ENCODE peak calls at places on chromosome 20, in five cellular contexts. One of them, this sample, is unnamed.

GRCh38 chr20:35511814-35512420 is 17.5 kb downstream of the C20orf173 start:
- DNase-seq in substantia nigra: no peak
- DNase-seq in T follicular helper cell: no peak
- DNase-seq in stimulated activated CD4-positive, alpha-beta T cell treated with anti-CD3 and anti-CD28 coated beads, Interleukin-1b, Interleukin-23, amount 100 ng/mL, for 48 hours: no peak
- DNase-seq in DMS53: peak
- DNase-seq in this sample: peak

GRCh38 chr20:17570347-17571152 is 675 bp downstream of the DSTN start:
- DNase-seq in stimulated activated CD4-positive, alpha-beta T cell treated with anti-CD3 and anti-CD28 coated beads, Interleukin-1b, Interleukin-23, amount 100 ng/mL, for 48 hours: no peak
- DNase-seq in T follicular helper cell: peak
- DNase-seq in substantia nigra: peak
- DNase-seq in DMS53: peak
- DNase-seq in this sample: peak

GRCh38 chr20:62366370-62367135 is 559 bp downstream of the LAMA5 start:
- DNase-seq in T follicular helper cell: no peak
- DNase-seq in substantia nigra: no peak
- DNase-seq in DMS53: peak
- DNase-seq in stimulated activated CD4-positive, alpha-beta T cell treated with anti-CD3 and anti-CD28 coated beads, Interleukin-1b, Interleukin-23, amount 100 ng/mL, for 48 hours: no peak
- DNase-seq in this sample: no peak

GRCh38 chr20:1322511-1323245 is 6.3 kb downstream of the SDCBP2 start:
- DNase-seq in T follicular helper cell: no peak
- DNase-seq in substantia nigra: no peak
- DNase-seq in stimulated activated CD4-positive, alpha-beta T cell treated with anti-CD3 and anti-CD28 coated beads, Interleukin-1b, Interleukin-23, amount 100 ng/mL, for 48 hours: no peak
- DNase-seq in DMS53: no peak
- DNase-seq in this sample: no peak

GRCh38 chr20:33081411-33082154 is 2.1 kb downstream of the BPIFB4 start:
- DNase-seq in DMS53: no peak
- DNase-seq in substantia nigra: no peak
- DNase-seq in T follicular helper cell: no peak
- DNase-seq in stimulated activated CD4-positive, alpha-beta T cell treated with anti-CD3 and anti-CD28 coated beads, Interleukin-1b, Interleukin-23, amount 100 ng/mL, for 48 hours: no peak
- DNase-seq in this sample: no peak

GRCh38 chr20:60071965-60072364 is 113.7 kb downstream of the CDH26 start:
- DNase-seq in T follicular helper cell: no peak
- DNase-seq in DMS53: no peak
- DNase-seq in stimulated activated CD4-positive, alpha-beta T cell treated with anti-CD3 and anti-CD28 coated beads, Interleukin-1b, Interleukin-23, amount 100 ng/mL, for 48 hours: no peak
- DNase-seq in substantia nigra: no peak
- DNase-seq in this sample: no peak

GRCh38 chr20:6420336-6420735 is 297.5 kb upstream of the FERMT1 start:
- DNase-seq in substantia nigra: no peak
- DNase-seq in DMS53: no peak
- DNase-seq in T follicular helper cell: no peak
- DNase-seq in stimulated activated CD4-positive, alpha-beta T cell treated with anti-CD3 and anti-CD28 coated beads, Interleukin-1b, Interleukin-23, amount 100 ng/mL, for 48 hours: no peak
- DNase-seq in this sample: no peak

GRCh38 chr20:5973172-5973571 is 22.7 kb downstream of the MCM8 start:
- DNase-seq in DMS53: no peak
- DNase-seq in T follicular helper cell: no peak
- DNase-seq in stimulated activated CD4-positive, alpha-beta T cell treated with anti-CD3 and anti-CD28 coated beads, Interleukin-1b, Interleukin-23, amount 100 ng/mL, for 48 hours: no peak
- DNase-seq in substantia nigra: no peak
- DNase-seq in this sample: no peak

GRCh38 chr20:12699374-12700228 is 309.2 kb upstream of the SPTLC3 start:
- DNase-seq in stimulated activated CD4-positive, alpha-beta T cell treated with anti-CD3 and anti-CD28 coated beads, Interleukin-1b, Interleukin-23, amount 100 ng/mL, for 48 hours: no peak
- DNase-seq in T follicular helper cell: no peak
- DNase-seq in substantia nigra: no peak
- DNase-seq in DMS53: peak
- DNase-seq in this sample: no peak

GRCh38 chr20:7199867-7200266 is 432.4 kb downstream of the BMP2 start:
- DNase-seq in substantia nigra: no peak
- DNase-seq in DMS53: peak
- DNase-seq in stimulated activated CD4-positive, alpha-beta T cell treated with anti-CD3 and anti-CD28 coated beads, Interleukin-1b, Interleukin-23, amount 100 ng/mL, for 48 hours: no peak
- DNase-seq in T follicular helper cell: no peak
- DNase-seq in this sample: no peak

GRCh38 chr20:39850236-39850635 is 838.8 kb downstream of the MAFB start:
- DNase-seq in DMS53: no peak
- DNase-seq in substantia nigra: no peak
- DNase-seq in T follicular helper cell: no peak
- DNase-seq in stimulated activated CD4-positive, alpha-beta T cell treated with anti-CD3 and anti-CD28 coated beads, Interleukin-1b, Interleukin-23, amount 100 ng/mL, for 48 hours: no peak
- DNase-seq in this sample: no peak

GRCh38 chr20:6388666-6389197 is 265.9 kb upstream of the FERMT1 start:
- DNase-seq in DMS53: peak
- DNase-seq in substantia nigra: no peak
- DNase-seq in stimulated activated CD4-positive, alpha-beta T cell treated with anti-CD3 and anti-CD28 coated beads, Interleukin-1b, Interleukin-23, amount 100 ng/mL, for 48 hours: no peak
- DNase-seq in T follicular helper cell: no peak
- DNase-seq in this sample: no peak

GRCh38 chr20:33176101-33176500 is 8.1 kb downstream of the BPIFA2 start:
- DNase-seq in stimulated activated CD4-positive, alpha-beta T cell treated with anti-CD3 and anti-CD28 coated beads, Interleukin-1b, Interleukin-23, amount 100 ng/mL, for 48 hours: no peak
- DNase-seq in DMS53: no peak
- DNase-seq in T follicular helper cell: no peak
- DNase-seq in substantia nigra: no peak
- DNase-seq in this sample: no peak

GRCh38 chr20:58023346-58023745 is 205.1 kb downstream of the ANKRD60 start:
- DNase-seq in substantia nigra: no peak
- DNase-seq in DMS53: no peak
- DNase-seq in stimulated activated CD4-positive, alpha-beta T cell treated with anti-CD3 and anti-CD28 coated beads, Interleukin-1b, Interleukin-23, amount 100 ng/mL, for 48 hours: no peak
- DNase-seq in T follicular helper cell: no peak
- DNase-seq in this sample: no peak

GRCh38 chr20:50292324-50293243 is 102.0 kb downstream of the CEBPB start:
- DNase-seq in substantia nigra: peak
- DNase-seq in stimulated activated CD4-positive, alpha-beta T cell treated with anti-CD3 and anti-CD28 coated beads, Interleukin-1b, Interleukin-23, amount 100 ng/mL, for 48 hours: peak
- DNase-seq in DMS53: peak
- DNase-seq in T follicular helper cell: no peak
- DNase-seq in this sample: no peak

GRCh38 chr20:49594143-49594928 is 26.4 kb upstream of the PTGIS start:
- DNase-seq in substantia nigra: no peak
- DNase-seq in T follicular helper cell: no peak
- DNase-seq in stimulated activated CD4-positive, alpha-beta T cell treated with anti-CD3 and anti-CD28 coated beads, Interleukin-1b, Interleukin-23, amount 100 ng/mL, for 48 hours: peak
- DNase-seq in DMS53: no peak
- DNase-seq in this sample: no peak

GRCh38 chr20:59334616-59335300 is 34.3 kb downstream of the EDN3 start:
- DNase-seq in T follicular helper cell: no peak
- DNase-seq in stimulated activated CD4-positive, alpha-beta T cell treated with anti-CD3 and anti-CD28 coated beads, Interleukin-1b, Interleukin-23, amount 100 ng/mL, for 48 hours: no peak
- DNase-seq in DMS53: no peak
- DNase-seq in substantia nigra: no peak
- DNase-seq in this sample: no peak

GRCh38 chr20:10432079-10432478 is 1.9 kb downstream of the MKKS start:
- DNase-seq in stimulated activated CD4-positive, alpha-beta T cell treated with anti-CD3 and anti-CD28 coated beads, Interleukin-1b, Interleukin-23, amount 100 ng/mL, for 48 hours: no peak
- DNase-seq in substantia nigra: no peak
- DNase-seq in DMS53: no peak
- DNase-seq in T follicular helper cell: no peak
- DNase-seq in this sample: no peak

GRCh38 chr20:8408587-8409307 is 276.7 kb downstream of the PLCB1 start:
- DNase-seq in T follicular helper cell: no peak
- DNase-seq in DMS53: no peak
- DNase-seq in stimulated activated CD4-positive, alpha-beta T cell treated with anti-CD3 and anti-CD28 coated beads, Interleukin-1b, Interleukin-23, amount 100 ng/mL, for 48 hours: no peak
- DNase-seq in substantia nigra: no peak
- DNase-seq in this sample: no peak

GRCh38 chr20:63005862-63006564 is 751 bp downstream of the BHLHE23 start:
- DNase-seq in stimulated activated CD4-positive, alpha-beta T cell treated with anti-CD3 and anti-CD28 coated beads, Interleukin-1b, Interleukin-23, amount 100 ng/mL, for 48 hours: no peak
- DNase-seq in T follicular helper cell: no peak
- DNase-seq in DMS53: no peak
- DNase-seq in substantia nigra: no peak
- DNase-seq in this sample: no peak

GRCh38 chr20:53829706-53830521 is 236.3 kb upstream of the ZNF217 start:
- DNase-seq in T follicular helper cell: no peak
- DNase-seq in DMS53: no peak
- DNase-seq in stimulated activated CD4-positive, alpha-beta T cell treated with anti-CD3 and anti-CD28 coated beads, Interleukin-1b, Interleukin-23, amount 100 ng/mL, for 48 hours: no peak
- DNase-seq in substantia nigra: no peak
- DNase-seq in this sample: no peak

GRCh38 chr20:2874456-2874855 is 1.2 kb downstream of the PTPRA start:
- DNase-seq in substantia nigra: no peak
- DNase-seq in stimulated activated CD4-positive, alpha-beta T cell treated with anti-CD3 and anti-CD28 coated beads, Interleukin-1b, Interleukin-23, amount 100 ng/mL, for 48 hours: no peak
- DNase-seq in DMS53: peak
- DNase-seq in T follicular helper cell: no peak
- DNase-seq in this sample: no peak

GRCh38 chr20:21632031-21632430 is 73.4 kb upstream of the PAX1 start:
- DNase-seq in T follicular helper cell: no peak
- DNase-seq in DMS53: no peak
- DNase-seq in substantia nigra: no peak
- DNase-seq in stimulated activated CD4-positive, alpha-beta T cell treated with anti-CD3 and anti-CD28 coated beads, Interleukin-1b, Interleukin-23, amount 100 ng/mL, for 48 hours: no peak
- DNase-seq in this sample: no peak

GRCh38 chr20:15555913-15556312 is 1017.3 kb downstream of the KIF16B start:
- DNase-seq in DMS53: no peak
- DNase-seq in stimulated activated CD4-positive, alpha-beta T cell treated with anti-CD3 and anti-CD28 coated beads, Interleukin-1b, Interleukin-23, amount 100 ng/mL, for 48 hours: no peak
- DNase-seq in substantia nigra: no peak
- DNase-seq in T follicular helper cell: no peak
- DNase-seq in this sample: no peak

GRCh38 chr20:44209691-44210421 is 715 bp downstream of the OSER1 start:
- DNase-seq in substantia nigra: no peak
- DNase-seq in stimulated activated CD4-positive, alpha-beta T cell treated with anti-CD3 and anti-CD28 coated beads, Interleukin-1b, Interleukin-23, amount 100 ng/mL, for 48 hours: no peak
- DNase-seq in DMS53: peak
- DNase-seq in T follicular helper cell: no peak
- DNase-seq in this sample: no peak

GRCh38 chr20:23050847-23051627 is 1.6 kb upstream of the THBD start:
- DNase-seq in substantia nigra: peak
- DNase-seq in DMS53: peak
- DNase-seq in T follicular helper cell: no peak
- DNase-seq in stimulated activated CD4-positive, alpha-beta T cell treated with anti-CD3 and anti-CD28 coated beads, Interleukin-1b, Interleukin-23, amount 100 ng/mL, for 48 hours: peak
- DNase-seq in this sample: peak

GRCh38 chr20:21513181-21513663 is 642 bp downstream of the NKX2-2 start:
- DNase-seq in substantia nigra: no peak
- DNase-seq in DMS53: no peak
- DNase-seq in T follicular helper cell: no peak
- DNase-seq in stimulated activated CD4-positive, alpha-beta T cell treated with anti-CD3 and anti-CD28 coated beads, Interleukin-1b, Interleukin-23, amount 100 ng/mL, for 48 hours: no peak
- DNase-seq in this sample: peak

GRCh38 chr20:3663031-3663701 is at the start of gene GFRA4:
- DNase-seq in T follicular helper cell: no peak
- DNase-seq in stimulated activated CD4-positive, alpha-beta T cell treated with anti-CD3 and anti-CD28 coated beads, Interleukin-1b, Interleukin-23, amount 100 ng/mL, for 48 hours: no peak
- DNase-seq in DMS53: no peak
- DNase-seq in substantia nigra: no peak
- DNase-seq in this sample: no peak

GRCh38 chr20:49646126-49646525 is 67.6 kb downstream of the B4GALT5 start:
- DNase-seq in substantia nigra: no peak
- DNase-seq in stimulated activated CD4-positive, alpha-beta T cell treated with anti-CD3 and anti-CD28 coated beads, Interleukin-1b, Interleukin-23, amount 100 ng/mL, for 48 hours: no peak
- DNase-seq in DMS53: no peak
- DNase-seq in T follicular helper cell: no peak
- DNase-seq in this sample: no peak

GRCh38 chr20:47146703-47147102 is 209.8 kb downstream of the ZMYND8 start:
- DNase-seq in stimulated activated CD4-positive, alpha-beta T cell treated with anti-CD3 and anti-CD28 coated beads, Interleukin-1b, Interleukin-23, amount 100 ng/mL, for 48 hours: no peak
- DNase-seq in DMS53: no peak
- DNase-seq in T follicular helper cell: no peak
- DNase-seq in substantia nigra: no peak
- DNase-seq in this sample: no peak

GRCh38 chr20:905396-905961 is 10.7 kb downstream of the ANGPT4 start:
- DNase-seq in substantia nigra: no peak
- DNase-seq in stimulated activated CD4-positive, alpha-beta T cell treated with anti-CD3 and anti-CD28 coated beads, Interleukin-1b, Interleukin-23, amount 100 ng/mL, for 48 hours: no peak
- DNase-seq in DMS53: no peak
- DNase-seq in T follicular helper cell: no peak
- DNase-seq in this sample: no peak

GRCh38 chr20:37680420-37680819 is 13.4 kb upstream of the CTNNBL1 start:
- DNase-seq in DMS53: peak
- DNase-seq in T follicular helper cell: no peak
- DNase-seq in stimulated activated CD4-positive, alpha-beta T cell treated with anti-CD3 and anti-CD28 coated beads, Interleukin-1b, Interleukin-23, amount 100 ng/mL, for 48 hours: no peak
- DNase-seq in substantia nigra: no peak
- DNase-seq in this sample: no peak

GRCh38 chr20:52937701-52938100 is 34.5 kb upstream of the TSHZ2 start:
- DNase-seq in T follicular helper cell: no peak
- DNase-seq in DMS53: no peak
- DNase-seq in substantia nigra: no peak
- DNase-seq in stimulated activated CD4-positive, alpha-beta T cell treated with anti-CD3 and anti-CD28 coated beads, Interleukin-1b, Interleukin-23, amount 100 ng/mL, for 48 hours: no peak
- DNase-seq in this sample: no peak

GRCh38 chr20:18056174-18057105 is 1.3 kb downstream of the OVOL2 start:
- DNase-seq in DMS53: peak
- DNase-seq in T follicular helper cell: no peak
- DNase-seq in stimulated activated CD4-positive, alpha-beta T cell treated with anti-CD3 and anti-CD28 coated beads, Interleukin-1b, Interleukin-23, amount 100 ng/mL, for 48 hours: no peak
- DNase-seq in substantia nigra: no peak
- DNase-seq in this sample: no peak

GRCh38 chr20:17612975-17613327 is 43.1 kb downstream of the DSTN start:
- DNase-seq in stimulated activated CD4-positive, alpha-beta T cell treated with anti-CD3 and anti-CD28 coated beads, Interleukin-1b, Interleukin-23, amount 100 ng/mL, for 48 hours: no peak
- DNase-seq in T follicular helper cell: no peak
- DNase-seq in DMS53: no peak
- DNase-seq in substantia nigra: no peak
- DNase-seq in this sample: no peak